ENCODE peak calls at places on chromosomes 5 and 9, in five cellular contexts. A, L, Y, G and M are unnamed samples.

GRCh38 chr5:179880848-179881590 is 22.4 kb upstream of the MRNIP start:
- DNase-seq in A (no peak), L (no peak), Y (no peak), G (no peak), M (no peak)

GRCh38 chr5:130141689-130142320 is 237.5 kb downstream of the CHSY3 start:
- DNase-seq in A (no peak), L (no peak), Y (peak), G (peak), M (no peak)

GRCh38 chr9:76759726-76760125 is 4.5 kb upstream of the PCA3 start:
- DNase-seq in A (peak), L (no peak), Y (no peak), G (no peak), M (no peak)

GRCh38 chr5:91130759-91131158 is 252.4 kb downstream of the ARRDC3 start:
- DNase-seq in A (no peak), L (no peak), Y (no peak), G (no peak), M (no peak)

GRCh38 chr9:87792831-87793288 is 66.9 kb downstream of the CTSL start:
- DNase-seq in A (peak), L (peak), Y (peak), G (peak), M (peak)

GRCh38 chr5:56211298-56211865 is 21.7 kb downstream of the ANKRD55 start:
- DNase-seq in A (no peak), L (no peak), Y (peak), G (peak), M (peak)

GRCh38 chr9:22158983-22159382 is 149.9 kb upstream of the CDKN2B start:
- DNase-seq in A (peak), L (peak), Y (peak), G (peak), M (peak)

GRCh38 chr9:7315746-7316457 is 483.7 kb downstream of the DMAC1 start:
- DNase-seq in A (no peak), L (no peak), Y (peak), G (peak), M (peak)

GRCh38 chr5:132085686-132086085 is 12.1 kb downstream of the CSF2 start:
- DNase-seq in A (no peak), L (no peak), Y (no peak), G (no peak), M (no peak)

GRCh38 chr5:133944263-133945230 is 23.9 kb downstream of the C5orf15 start:
- DNase-seq in A (no peak), L (peak), Y (peak), G (peak), M (no peak)

GRCh38 chr5:111512026-111512405 is 319 bp downstream of the STARD4 start:
- DNase-seq in A (peak), L (no peak), Y (peak), G (peak), M (no peak)

GRCh38 chr9:135075234-135076142 is 12.0 kb upstream of the OLFM1 start:
- DNase-seq in A (peak), L (peak), Y (no peak), G (peak), M (no peak)

GRCh38 chr5:179119415-179120170 is 59.4 kb downstream of the ZNF354C start:
- DNase-seq in A (no peak), L (peak), Y (no peak), G (no peak), M (no peak)

GRCh38 chr5:423626-424258 is 19.2 kb upstream of the EXOC3 start:
- DNase-seq in A (peak), L (no peak), Y (no peak), G (no peak), M (no peak)

GRCh38 chr5:132854301-132854700 is 12.0 kb downstream of the GDF9 start:
- DNase-seq in A (no peak), L (no peak), Y (no peak), G (no peak), M (no peak)

GRCh38 chr9:37974506-37975173 is 70.7 kb upstream of the SLC25A51 start:
- DNase-seq in A (no peak), L (no peak), Y (peak), G (no peak), M (no peak)

GRCh38 chr9:12629091-12629490 is 64.1 kb upstream of the TYRP1 start:
- DNase-seq in A (no peak), L (no peak), Y (no peak), G (no peak), M (no peak)

GRCh38 chr5:157778121-157778805 is 34.8 kb downstream of the LSM11 start:
- DNase-seq in A (no peak), L (peak), Y (peak), G (peak), M (no peak)

GRCh38 chr5:150175536-150175935 is 9.0 kb downstream of the CDX1 start:
- DNase-seq in A (no peak), L (no peak), Y (no peak), G (peak), M (no peak)

GRCh38 chr5:129474544-129474943 is 14.4 kb downstream of the ADAMTS19 start:
- DNase-seq in A (no peak), L (no peak), Y (no peak), G (no peak), M (no peak)

GRCh38 chr9:107465467-107466451 is 23.8 kb downstream of the KLF4 start:
- DNase-seq in A (peak), L (peak), Y (peak), G (peak), M (no peak)

GRCh38 chr5:110665184-110665726 is 61.2 kb downstream of the TMEM232 start:
- DNase-seq in A (no peak), L (no peak), Y (no peak), G (no peak), M (no peak)

GRCh38 chr5:139251281-139251687 is 42.3 kb upstream of the MATR3 start:
- DNase-seq in A (no peak), L (no peak), Y (no peak), G (no peak), M (no peak)

GRCh38 chr5:140041492-140042421 is 1.3 kb downstream of the NRG2 start:
- DNase-seq in A (peak), L (peak), Y (peak), G (peak), M (no peak)

GRCh38 chr5:33761139-33761538 is 130.7 kb downstream of the ADAMTS12 start:
- DNase-seq in A (no peak), L (no peak), Y (no peak), G (peak), M (no peak)
- TF ChIP-seq CTCF in A (no peak), L (no peak), Y (no peak), G (no peak), M (no peak)

GRCh38 chr5:73865315-73865714 is 239.3 kb downstream of the ARHGEF28 start:
- DNase-seq in A (no peak), L (no peak), Y (no peak), G (no peak), M (no peak)

GRCh38 chr5:73863911-73864310 is 237.9 kb downstream of the ARHGEF28 start:
- DNase-seq in A (no peak), L (no peak), Y (no peak), G (no peak), M (no peak)

GRCh38 chr5:73859696-73860095 is 233.7 kb downstream of the ARHGEF28 start:
- DNase-seq in A (no peak), L (no peak), Y (no peak), G (no peak), M (no peak)

GRCh38 chr5:73861313-73861978 is 235.4 kb downstream of the ARHGEF28 start:
- DNase-seq in A (no peak), L (no peak), Y (peak), G (no peak), M (no peak)

DNA sequence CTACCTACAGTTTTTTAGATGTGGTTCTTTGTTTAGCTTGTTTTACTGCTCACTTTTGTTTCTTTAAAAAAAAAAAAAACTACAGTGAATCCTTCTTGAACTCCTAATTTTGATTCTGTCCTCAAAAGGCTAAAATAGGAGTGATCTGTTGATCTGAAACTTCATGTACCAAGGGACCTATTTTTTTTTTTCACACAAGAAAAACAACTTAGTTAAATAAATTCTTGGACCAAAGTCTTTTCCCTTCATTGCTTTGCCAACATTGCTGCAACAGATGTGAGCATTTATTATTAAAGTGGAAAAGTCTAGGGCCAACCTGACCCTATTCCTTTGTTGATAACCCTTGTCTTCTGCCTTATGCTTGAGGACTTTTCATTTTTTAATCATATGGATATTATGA is 236.8 kb downstream of the ARHGEF28 start:
- DNase-seq in A (no peak), L (no peak), Y (no peak), G (no peak), M (no peak)
- H3K4me3 ChIP-seq in A (no peak), L (no peak), Y (no peak), G (no peak), M (no peak)

DNA sequence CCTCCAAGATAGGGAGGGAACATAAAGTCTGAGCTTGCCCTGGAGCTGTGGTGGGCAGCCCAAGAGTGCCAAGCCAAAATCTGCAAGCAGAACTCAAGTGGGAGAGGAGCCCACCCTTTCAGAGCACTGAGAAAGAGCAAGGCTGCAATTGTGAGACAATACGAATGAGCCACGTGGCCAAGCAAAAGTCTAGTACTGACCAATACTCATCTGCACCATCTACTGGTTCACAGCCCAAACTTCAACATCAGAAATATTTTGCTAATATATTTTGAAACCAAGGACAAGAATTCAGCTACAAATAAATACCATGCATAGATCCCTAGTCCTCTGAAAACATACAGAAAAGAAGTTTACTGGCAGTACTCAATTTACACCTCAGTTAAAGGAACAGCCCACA is 696.2 kb upstream of the COX7C start:
- DNase-seq in A (no peak), L (no peak), Y (no peak), G (no peak), M (no peak)
- TF ChIP-seq CTCF in A (no peak), L (no peak), Y (no peak), G (no peak), M (no peak)

GRCh38 chr5:163653526-163653925 is 148.1 kb downstream of the MAT2B start:
- DNase-seq in A (no peak), L (no peak), Y (no peak), G (no peak), M (no peak)

GRCh38 chr5:163661358-163661757 is 155.9 kb downstream of the MAT2B start:
- DNase-seq in A (no peak), L (no peak), Y (peak), G (no peak), M (no peak)

GRCh38 chr5:163659568-163659902 is 154.1 kb downstream of the MAT2B start:
- DNase-seq in A (no peak), L (no peak), Y (no peak), G (no peak), M (no peak)

GRCh38 chr5:163658702-163659567 is 153.5 kb downstream of the MAT2B start:
- DNase-seq in A (no peak), L (no peak), Y (peak), G (no peak), M (no peak)
- H3K4me3 ChIP-seq in A (no peak), L (no peak), Y (no peak), G (no peak), M (no peak)

DNA sequence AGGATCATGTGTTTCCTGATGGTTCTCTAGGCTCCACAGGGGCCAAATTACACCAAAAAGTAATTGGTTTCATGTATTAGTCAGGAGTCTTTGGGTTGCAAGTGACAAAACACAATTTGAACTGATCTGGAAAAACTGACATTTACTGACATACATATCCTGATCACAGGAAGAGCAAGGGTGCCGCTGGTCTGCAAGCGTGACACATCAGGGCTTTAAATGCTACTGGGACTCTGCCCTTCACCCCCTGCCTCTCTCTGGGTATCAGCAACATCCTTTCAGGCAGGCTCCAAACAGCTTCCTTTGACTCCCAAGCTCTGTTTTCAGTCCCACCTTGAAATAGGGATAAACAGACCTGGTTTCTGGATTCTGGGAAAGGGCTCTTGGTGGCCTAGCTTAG is 197.5 kb downstream of the PALM2AKAP2 start:
- DNase-seq in A (no peak), L (no peak), Y (no peak), G (no peak), M (no peak)
- TF ChIP-seq CTCF in A (no peak), L (no peak), Y (no peak), G (no peak), M (no peak)

GRCh38 chr9:126515873-126516505 is 97.7 kb upstream of the LMX1B start:
- DNase-seq in A (no peak), L (no peak), Y (no peak), G (no peak), M (no peak)

GRCh38 chr9:126515001-126515872 is 98.5 kb upstream of the LMX1B start:
- DNase-seq in A (no peak), L (no peak), Y (no peak), G (no peak), M (no peak)

GRCh38 chr9:126516936-126517750 is 96.6 kb upstream of the LMX1B start:
- DNase-seq in A (peak), L (no peak), Y (peak), G (peak), M (peak)

GRCh38 chr9:126517751-126518261 is 95.9 kb upstream of the LMX1B start:
- DNase-seq in A (no peak), L (no peak), Y (no peak), G (no peak), M (no peak)

GRCh38 chr9:126516561-126516935 is 97.2 kb upstream of the LMX1B start:
- DNase-seq in A (no peak), L (no peak), Y (no peak), G (no peak), M (no peak)
- H3K4me3 ChIP-seq in A (peak), L (peak), Y (peak), G (peak), M (no peak)

DNA sequence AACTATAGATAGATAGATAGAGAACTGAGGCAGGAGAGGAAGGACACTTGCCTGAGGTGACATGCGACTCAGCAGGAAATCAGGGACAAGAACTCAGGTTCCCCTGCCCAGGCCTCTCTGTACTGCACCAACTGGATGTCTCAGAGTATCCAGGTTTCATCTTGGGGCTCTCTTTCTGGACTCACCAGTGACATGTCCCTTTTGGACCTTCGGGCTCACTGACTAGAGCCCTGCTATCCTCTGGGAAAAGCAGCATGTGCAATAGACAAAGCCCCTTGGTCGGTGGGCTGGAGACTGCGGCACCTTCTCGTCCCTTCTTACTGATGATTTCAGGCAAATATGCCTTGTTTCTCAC is 104.5 kb downstream of the RGS3 start:
- DNase-seq in A (peak), L (no peak), Y (no peak), G (no peak), M (no peak)
- TF ChIP-seq CTCF in A (no peak), L (no peak), Y (no peak), G (no peak), M (no peak)

GRCh38 chr5:62149894-62150293 is 156.1 kb upstream of the KIF2A start:
- DNase-seq in A (no peak), L (no peak), Y (no peak), G (no peak), M (no peak)

GRCh38 chr5:62142351-62142750 is 163.7 kb upstream of the KIF2A start:
- DNase-seq in A (no peak), L (no peak), Y (no peak), G (no peak), M (no peak)

GRCh38 chr5:62143268-62144229 is 162.5 kb upstream of the KIF2A start:
- DNase-seq in A (no peak), L (no peak), Y (peak), G (peak), M (peak)

GRCh38 chr5:62139741-62140140 is 166.3 kb upstream of the KIF2A start:
- DNase-seq in A (no peak), L (no peak), Y (no peak), G (no peak), M (no peak)

GRCh38 chr5:62144395-62145022 is 161.5 kb upstream of the KIF2A start:
- DNase-seq in A (no peak), L (peak), Y (no peak), G (no peak), M (peak)
- H3K4me3 ChIP-seq in A (peak), L (no peak), Y (no peak), G (no peak), M (no peak)